ENCODE peak calls at places on chromosomes 13 and 19, in five cellular contexts. One of them, this sample, is unnamed. For H3K4me1, the result is how much of the 10 kb centered on the place peaks cover.

GRCh38 chr19:17720487-17720839 is 1.2 kb downstream of the MAP1S start:
- DNase-seq in suprapubic skin: no peak
- DNase-seq in IMR-90: no peak
- DNase-seq in CD8-positive, alpha-beta T cell: no peak
- DNase-seq in heart right ventricle: no peak
- DNase-seq in this sample: no peak

GRCh38 chr13:31160857-31161582 is 684 bp downstream of the HSPH1 start:
- DNase-seq in heart right ventricle: peak
- DNase-seq in IMR-90: peak
- DNase-seq in suprapubic skin: no peak
- DNase-seq in CD8-positive, alpha-beta T cell: peak
- DNase-seq in this sample: peak

GRCh38 chr13:51339354-51339753 is at the start of gene SERPINE3:
- DNase-seq in heart right ventricle: no peak
- DNase-seq in CD8-positive, alpha-beta T cell: no peak
- DNase-seq in IMR-90: no peak
- DNase-seq in suprapubic skin: no peak
- DNase-seq in this sample: no peak

GRCh38 chr19:31109626-31110025 is 239.6 kb downstream of the TSHZ3 start:
- DNase-seq in CD8-positive, alpha-beta T cell: no peak
- DNase-seq in suprapubic skin: no peak
- DNase-seq in IMR-90: no peak
- DNase-seq in heart right ventricle: no peak
- DNase-seq in this sample: no peak

GRCh38 chr13:30659980-30660379 is 42.3 kb downstream of the USPL1 start:
- DNase-seq in CD8-positive, alpha-beta T cell: no peak
- DNase-seq in IMR-90: no peak
- DNase-seq in heart right ventricle: no peak
- DNase-seq in suprapubic skin: no peak
- DNase-seq in this sample: no peak

GRCh38 chr19:16208064-16208759 is 10.5 kb downstream of the AP1M1 start:
- DNase-seq in IMR-90: no peak
- DNase-seq in CD8-positive, alpha-beta T cell: peak
- DNase-seq in heart right ventricle: no peak
- DNase-seq in suprapubic skin: no peak
- DNase-seq in this sample: no peak

GRCh38 chr19:58572026-58572817 is 913 bp downstream of the MZF1 start:
- DNase-seq in suprapubic skin: peak
- DNase-seq in CD8-positive, alpha-beta T cell: no peak
- DNase-seq in heart right ventricle: no peak
- DNase-seq in IMR-90: no peak
- DNase-seq in this sample: no peak

GRCh38 chr13:30804474-30804873 is 69.1 kb downstream of the ALOX5AP start:
- DNase-seq in IMR-90: no peak
- DNase-seq in suprapubic skin: no peak
- DNase-seq in heart right ventricle: no peak
- DNase-seq in CD8-positive, alpha-beta T cell: no peak
- DNase-seq in this sample: no peak

GRCh38 chr13:44969858-44970484 is 19.3 kb downstream of the NUFIP1 start:
- DNase-seq in CD8-positive, alpha-beta T cell: no peak
- DNase-seq in IMR-90: peak
- DNase-seq in heart right ventricle: no peak
- DNase-seq in suprapubic skin: no peak
- DNase-seq in this sample: peak

GRCh38 chr13:113928701-113929627 is 44.9 kb downstream of the C13orf46 start:
- DNase-seq in suprapubic skin: peak
- DNase-seq in CD8-positive, alpha-beta T cell: no peak
- DNase-seq in IMR-90: peak
- DNase-seq in heart right ventricle: peak
- DNase-seq in this sample: no peak

GRCh38 chr13:109136873-109137272 is 507.5 kb downstream of the MYO16 start:
- DNase-seq in heart right ventricle: no peak
- DNase-seq in CD8-positive, alpha-beta T cell: no peak
- DNase-seq in suprapubic skin: no peak
- DNase-seq in IMR-90: no peak
- DNase-seq in this sample: no peak

GRCh38 chr13:33441015-33441414 is 155.5 kb upstream of the STARD13 start:
- DNase-seq in IMR-90: peak
- DNase-seq in heart right ventricle: no peak
- DNase-seq in CD8-positive, alpha-beta T cell: no peak
- DNase-seq in suprapubic skin: no peak
- DNase-seq in this sample: no peak

GRCh38 chr13:69857188-69857821 is 250.3 kb upstream of the ATXN8OS start:
- DNase-seq in CD8-positive, alpha-beta T cell: no peak
- DNase-seq in suprapubic skin: no peak
- DNase-seq in heart right ventricle: no peak
- DNase-seq in IMR-90: peak
- DNase-seq in this sample: peak

GRCh38 chr19:6115992-6116391 is 5.7 kb upstream of the RFX2 start:
- DNase-seq in IMR-90: no peak
- DNase-seq in suprapubic skin: no peak
- DNase-seq in heart right ventricle: no peak
- DNase-seq in CD8-positive, alpha-beta T cell: no peak
- DNase-seq in this sample: no peak

GRCh38 chr19:47848871-47849473 is 10.1 kb upstream of the TPRX2 start:
- DNase-seq in IMR-90: no peak
- DNase-seq in heart right ventricle: peak
- DNase-seq in suprapubic skin: no peak
- DNase-seq in CD8-positive, alpha-beta T cell: no peak
- DNase-seq in this sample: peak

GRCh38 chr19:53898680-53899341 is 10.3 kb upstream of the CACNG7 start:
- DNase-seq in CD8-positive, alpha-beta T cell: no peak
- DNase-seq in IMR-90: no peak
- DNase-seq in suprapubic skin: no peak
- DNase-seq in heart right ventricle: no peak
- DNase-seq in this sample: peak

GRCh38 chr13:29763426-29764180 is 86.8 kb downstream of the UBL3 start:
- DNase-seq in suprapubic skin: no peak
- DNase-seq in CD8-positive, alpha-beta T cell: no peak
- DNase-seq in heart right ventricle: no peak
- DNase-seq in IMR-90: no peak
- DNase-seq in this sample: no peak

GRCh38 chr19:27822336-27822735 is 1390.6 kb downstream of the UQCRFS1 start:
- DNase-seq in CD8-positive, alpha-beta T cell: no peak
- DNase-seq in suprapubic skin: no peak
- DNase-seq in IMR-90: no peak
- DNase-seq in heart right ventricle: no peak
- DNase-seq in this sample: no peak

GRCh38 chr19:1066748-1067340 is at the start of gene ARHGAP45:
- DNase-seq in IMR-90: no peak
- DNase-seq in heart right ventricle: peak
- DNase-seq in CD8-positive, alpha-beta T cell: peak
- DNase-seq in suprapubic skin: no peak
- DNase-seq in this sample: peak

GRCh38 chr13:25462301-25463125 is 90.7 kb downstream of the ATP8A2 start:
- DNase-seq in IMR-90: no peak
- DNase-seq in heart right ventricle: no peak
- DNase-seq in CD8-positive, alpha-beta T cell: no peak
- DNase-seq in suprapubic skin: no peak
- DNase-seq in this sample: no peak

GRCh38 chr19:45934551-45935230 is 20.1 kb upstream of the NANOS2 start:
- DNase-seq in CD8-positive, alpha-beta T cell: no peak
- DNase-seq in suprapubic skin: no peak
- DNase-seq in IMR-90: no peak
- DNase-seq in heart right ventricle: no peak
- DNase-seq in this sample: peak

GRCh38 chr13:104477256-104477655 is 1411.0 kb upstream of the SLC10A2 start:
- DNase-seq in suprapubic skin: no peak
- DNase-seq in IMR-90: no peak
- DNase-seq in CD8-positive, alpha-beta T cell: no peak
- DNase-seq in heart right ventricle: no peak
- DNase-seq in this sample: no peak

GRCh38 chr13:94548382-94549240 is 47.3 kb downstream of the TGDS start:
- DNase-seq in IMR-90: peak
- DNase-seq in heart right ventricle: peak
- DNase-seq in CD8-positive, alpha-beta T cell: peak
- DNase-seq in suprapubic skin: peak
- DNase-seq in this sample: peak

GRCh38 chr19:12794936-12795335 is 3.6 kb downstream of the JUNB start:
- DNase-seq in suprapubic skin: no peak
- DNase-seq in CD8-positive, alpha-beta T cell: peak
- DNase-seq in heart right ventricle: no peak
- DNase-seq in IMR-90: peak
- DNase-seq in this sample: no peak

GRCh38 chr13:43307921-43308433 is 284.6 kb downstream of the DNAJC15 start:
- DNase-seq in heart right ventricle: peak
- DNase-seq in CD8-positive, alpha-beta T cell: no peak
- DNase-seq in IMR-90: peak
- DNase-seq in suprapubic skin: peak
- DNase-seq in this sample: no peak

GRCh38 chr13:62387642-62388041 is 972.0 kb upstream of the PCDH20 start:
- DNase-seq in heart right ventricle: no peak
- DNase-seq in CD8-positive, alpha-beta T cell: no peak
- DNase-seq in IMR-90: peak
- DNase-seq in suprapubic skin: no peak
- DNase-seq in this sample: no peak

GRCh38 chr19:11425719-11426457 is 6.8 kb upstream of the RGL3 start:
- DNase-seq in suprapubic skin: no peak
- DNase-seq in CD8-positive, alpha-beta T cell: no peak
- DNase-seq in heart right ventricle: no peak
- DNase-seq in IMR-90: no peak
- DNase-seq in this sample: peak

GRCh38 chr13:106680796-106681482 is 113.0 kb upstream of the ARGLU1 start:
- DNase-seq in IMR-90: no peak
- DNase-seq in CD8-positive, alpha-beta T cell: no peak
- DNase-seq in suprapubic skin: no peak
- DNase-seq in heart right ventricle: peak
- DNase-seq in this sample: no peak

GRCh38 chr13:113584870-113585671 is 518 bp downstream of the TFDP1 start:
- DNase-seq in heart right ventricle: no peak
- DNase-seq in CD8-positive, alpha-beta T cell: no peak
- DNase-seq in IMR-90: no peak
- DNase-seq in suprapubic skin: peak
- DNase-seq in this sample: peak

GRCh38 chr19:6126335-6126974 is 9.0 kb upstream of the ACSBG2 start:
- DNase-seq in suprapubic skin: no peak
- DNase-seq in IMR-90: peak
- DNase-seq in heart right ventricle: no peak
- DNase-seq in CD8-positive, alpha-beta T cell: no peak
- DNase-seq in this sample: peak

GRCh38 chr13:94382520-94382919 is 97.0 kb downstream of the DCT start:
- DNase-seq in CD8-positive, alpha-beta T cell: no peak
- DNase-seq in suprapubic skin: no peak
- DNase-seq in heart right ventricle: no peak
- DNase-seq in IMR-90: no peak
- DNase-seq in this sample: no peak

GRCh38 chr19:48044561-48044960 is 682 bp upstream of the CABP5 start:
- DNase-seq in suprapubic skin: no peak
- DNase-seq in CD8-positive, alpha-beta T cell: no peak
- DNase-seq in heart right ventricle: no peak
- DNase-seq in IMR-90: no peak
- DNase-seq in this sample: no peak

GRCh38 chr13:85497652-85498051 is 301.6 kb downstream of the SLITRK6 start:
- DNase-seq in IMR-90: peak
- DNase-seq in heart right ventricle: no peak
- DNase-seq in CD8-positive, alpha-beta T cell: no peak
- DNase-seq in suprapubic skin: no peak
- DNase-seq in this sample: no peak

GRCh38 chr13:79936368-79937136 is 404.4 kb downstream of the SPRY2 start:
- DNase-seq in heart right ventricle: no peak
- DNase-seq in suprapubic skin: no peak
- DNase-seq in IMR-90: peak
- DNase-seq in CD8-positive, alpha-beta T cell: no peak
- DNase-seq in this sample: no peak

DNA sequence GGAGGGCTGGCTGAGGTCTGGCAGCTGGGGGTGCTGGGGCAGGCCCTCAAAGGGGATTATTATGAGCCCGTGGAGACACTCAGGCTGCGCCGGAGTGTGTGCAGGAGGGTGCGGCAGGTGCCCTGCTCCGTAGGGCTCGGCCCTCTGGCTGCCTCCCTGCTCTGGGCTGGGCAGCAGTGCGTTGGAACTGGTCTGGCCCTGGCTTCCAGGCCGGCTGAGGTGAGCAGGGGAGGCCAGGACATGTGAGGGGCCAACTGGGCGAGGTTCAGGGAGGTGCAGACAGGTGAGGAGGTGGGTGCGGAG is 31.2 kb downstream of the PIP5K1C start:
- DNase-seq in suprapubic skin: no peak
- DNase-seq in IMR-90: no peak
- DNase-seq in CD8-positive, alpha-beta T cell: no peak
- DNase-seq in heart right ventricle: no peak
- DNase-seq in this sample: no peak
- H3K4me1 ChIP-seq in suprapubic skin: half or more
- H3K4me1 ChIP-seq in IMR-90: under half
- H3K4me1 ChIP-seq in CD8-positive, alpha-beta T cell: under half
- H3K4me1 ChIP-seq in heart right ventricle: half or more
- H3K4me1 ChIP-seq in this sample: under half

GRCh38 chr19:29712744-29713516 is 2.1 kb downstream of the C19orf12 start:
- DNase-seq in heart right ventricle: no peak
- DNase-seq in CD8-positive, alpha-beta T cell: no peak
- DNase-seq in IMR-90: no peak
- DNase-seq in suprapubic skin: no peak
- DNase-seq in this sample: no peak
- H3K4me1 ChIP-seq in heart right ventricle: under half
- H3K4me1 ChIP-seq in CD8-positive, alpha-beta T cell: half or more
- H3K4me1 ChIP-seq in IMR-90: under half
- H3K4me1 ChIP-seq in suprapubic skin: under half
- H3K4me1 ChIP-seq in this sample: under half

DNA sequence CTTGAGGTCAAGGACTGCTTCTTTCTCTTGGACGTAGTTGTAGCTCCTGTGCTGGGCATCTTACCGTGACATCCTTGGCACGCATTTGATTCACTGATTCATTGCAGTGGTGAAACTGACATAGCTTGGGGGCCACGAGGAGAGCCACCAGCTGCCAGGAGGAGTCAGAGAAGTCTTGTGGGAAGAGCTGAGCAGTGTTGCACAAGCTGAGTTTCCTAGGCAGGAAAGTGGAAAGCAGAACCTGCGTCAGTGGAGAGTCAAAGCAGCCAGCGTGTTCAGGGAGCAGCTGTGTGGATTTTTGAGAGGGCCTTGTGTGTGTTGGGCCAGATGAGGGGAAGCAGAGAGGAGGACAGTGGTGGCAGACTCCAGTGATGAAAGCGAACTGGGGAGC is 5.3 kb upstream of the GPR183 start:
- DNase-seq in IMR-90: peak
- DNase-seq in suprapubic skin: peak
- DNase-seq in CD8-positive, alpha-beta T cell: no peak
- DNase-seq in heart right ventricle: peak
- DNase-seq in this sample: no peak
- H3K4me1 ChIP-seq in IMR-90: under half
- H3K4me1 ChIP-seq in suprapubic skin: under half
- H3K4me1 ChIP-seq in CD8-positive, alpha-beta T cell: half or more
- H3K4me1 ChIP-seq in heart right ventricle: under half
- H3K4me1 ChIP-seq in this sample: under half

GRCh38 chr19:44848036-44848804 is 2.1 kb downstream of the NECTIN2 start:
- DNase-seq in heart right ventricle: peak
- DNase-seq in CD8-positive, alpha-beta T cell: no peak
- DNase-seq in IMR-90: peak
- DNase-seq in suprapubic skin: no peak
- DNase-seq in this sample: peak

GRCh38 chr19:44845612-44846454 is at the start of gene NECTIN2:
- DNase-seq in heart right ventricle: peak
- DNase-seq in CD8-positive, alpha-beta T cell: peak
- DNase-seq in IMR-90: peak
- DNase-seq in suprapubic skin: peak
- DNase-seq in this sample: peak

GRCh38 chr19:44845286-44845611 is 848 bp upstream of the NECTIN2 start:
- DNase-seq in heart right ventricle: peak
- DNase-seq in IMR-90: no peak
- DNase-seq in CD8-positive, alpha-beta T cell: no peak
- DNase-seq in suprapubic skin: peak
- DNase-seq in this sample: no peak

GRCh38 chr19:44847144-44848035 is 1.3 kb downstream of the NECTIN2 start:
- DNase-seq in suprapubic skin: peak
- DNase-seq in heart right ventricle: peak
- DNase-seq in IMR-90: peak
- DNase-seq in CD8-positive, alpha-beta T cell: no peak
- DNase-seq in this sample: peak

GRCh38 chr19:44846455-44847143 is 502 bp downstream of the NECTIN2 start:
- DNase-seq in suprapubic skin: no peak
- DNase-seq in IMR-90: no peak
- DNase-seq in heart right ventricle: no peak
- DNase-seq in CD8-positive, alpha-beta T cell: no peak
- DNase-seq in this sample: no peak
- H3K4me1 ChIP-seq in suprapubic skin: half or more
- H3K4me1 ChIP-seq in IMR-90: under half
- H3K4me1 ChIP-seq in heart right ventricle: under half
- H3K4me1 ChIP-seq in CD8-positive, alpha-beta T cell: under half
- H3K4me1 ChIP-seq in this sample: half or more